ENCODE peak calls at places on chromosomes 1 and 21, in eight cellular contexts. T is AG04450; O is CD4-positive, alpha-beta memory T cell; L is effector memory CD8-positive, alpha-beta T cell; M is T follicular helper cell; Y is AG04449; C is endothelial cell; X is DND-41. N is an unnamed sample.

GRCh38 chr1:86430376-86430775 is 6.4 kb downstream of the CLCA2 start:
- DNase-seq in M (no peak), O (no peak), X (no peak), C (no peak), T (no peak), L (no peak), Y (no peak), N (no peak)

GRCh38 chr1:26582836-26583460 is 53.4 kb downstream of the RPS6KA1 start:
- DNase-seq in X (no peak), C (no peak), M (no peak), Y (no peak), O (no peak), L (no peak), T (no peak), N (peak; percentile 47)

GRCh38 chr1:97758589-97759057 is 162.2 kb downstream of the DPYD start:
- DNase-seq in L (no peak), T (no peak), C (no peak), O (no peak), Y (peak; percentile 29), M (no peak), X (no peak), N (no peak)

GRCh38 chr1:29426701-29427279 is 190.5 kb downstream of the PTPRU start:
- DNase-seq in M (no peak), C (no peak), X (no peak), Y (no peak), L (no peak), T (no peak), O (no peak), N (no peak)

GRCh38 chr1:37728416-37728815 is 36.1 kb downstream of the CDCA8 start:
- DNase-seq in M (no peak), C (no peak), T (no peak), Y (no peak), X (no peak), L (no peak), O (no peak), N (no peak)

GRCh38 chr1:247407180-247407616 is 8.8 kb upstream of the NLRP3 start:
- DNase-seq in Y (no peak), L (peak; percentile 50), X (no peak), T (no peak), O (peak; percentile 73), M (peak; percentile 57), C (no peak), N (peak; percentile 22)

GRCh38 chr1:88188038-88188437 is 496.0 kb upstream of the PKN2 start:
- DNase-seq in X (no peak), L (no peak), Y (no peak), M (no peak), T (no peak), O (no peak), C (no peak), N (no peak)

GRCh38 chr1:52976183-52977035 is 49.3 kb downstream of the SCP2 start:
- DNase-seq in T (no peak), Y (no peak), O (no peak), L (no peak), C (no peak), X (no peak), M (no peak), N (no peak)

GRCh38 chr1:180270767-180271639 is 40.9 kb downstream of the LHX4 start:
- DNase-seq in O (no peak), L (no peak), T (peak; percentile 68), X (no peak), M (no peak), Y (no peak), C (no peak), N (no peak)

GRCh38 chr1:42379794-42380616 is 587 bp upstream of the RIMKLA start:
- DNase-seq in C (peak; percentile 23), Y (no peak), L (peak; percentile 2), O (peak; percentile 2), M (no peak), X (peak; percentile 10), T (no peak), N (no peak)

GRCh38 chr1:96370752-96371151 is 350.8 kb upstream of the PTBP2 start:
- DNase-seq in X (no peak), M (no peak), O (no peak), Y (peak; percentile 66), C (no peak), T (peak; percentile 80), L (no peak), N (no peak)

GRCh38 chr1:224995602-224996001 is 66.1 kb downstream of the DNAH14 start:
- DNase-seq in M (no peak), X (no peak), L (no peak), C (no peak), Y (no peak), O (no peak), T (no peak), N (no peak)

GRCh38 chr1:117110774-117111173 is 10.8 kb downstream of the TRIM45 start:
- DNase-seq in C (no peak), T (no peak), X (no peak), L (no peak), Y (no peak), M (no peak), O (no peak), N (no peak)

GRCh38 chr1:2376261-2376741 is 15.1 kb downstream of the MORN1 start:
- DNase-seq in O (no peak), Y (no peak), M (no peak), T (no peak), C (no peak), X (no peak), L (no peak), N (no peak)

GRCh38 chr1:193926956-193927355 is 740.5 kb upstream of the B3GALT2 start:
- DNase-seq in O (no peak), C (no peak), L (no peak), T (no peak), Y (no peak), M (no peak), X (no peak), N (no peak)

GRCh38 chr1:85282424-85282823 is 6.0 kb upstream of the BCL10 start:
- DNase-seq in X (no peak), C (no peak), M (no peak), Y (no peak), L (no peak), O (no peak), T (no peak), N (no peak)

GRCh38 chr1:90132306-90132705 is 137.4 kb downstream of the ZNF326 start:
- DNase-seq in M (no peak), T (no peak), C (no peak), O (no peak), Y (no peak), X (peak; percentile 32), L (no peak), N (no peak)

GRCh38 chr1:1119272-1119890 is 3.5 kb upstream of the C1orf159 start:
- DNase-seq in X (no peak), O (no peak), L (no peak), M (no peak), T (no peak), Y (no peak), C (no peak), N (no peak)

GRCh38 chr21:43854773-43855633 is 10.0 kb upstream of the AGPAT3 start:
- DNase-seq in T (no peak), Y (no peak), O (no peak), C (no peak), X (peak; percentile 65), M (no peak), L (no peak), N (no peak)

GRCh38 chr1:24901791-24902470 is 28.1 kb downstream of the RUNX3 start:
- DNase-seq in X (no peak), Y (no peak), M (no peak), C (no peak), O (no peak), L (no peak), T (no peak), N (no peak)

GRCh38 chr1:243903904-243904303 is 53.9 kb upstream of the AKT3 start:
- DNase-seq in M (no peak), C (no peak), O (peak; percentile 1), X (no peak), T (no peak), L (no peak), Y (no peak), N (no peak)

GRCh38 chr1:158998781-158999161 is 10.9 kb upstream of the IFI16 start:
- DNase-seq in X (peak; percentile 57), Y (no peak), T (peak; percentile 18), L (peak; percentile 64), O (peak; percentile 72), M (peak; percentile 23), C (peak; percentile 34), N (no peak)

GRCh38 chr1:43067856-43068751 is 104.0 kb downstream of the EBNA1BP2 start:
- DNase-seq in X (no peak), L (no peak), T (no peak), M (no peak), C (no peak), Y (no peak), O (peak; percentile 19), N (no peak)

GRCh38 chr1:246760426-246761347 is 36.5 kb downstream of the SCCPDH start:
- DNase-seq in Y (no peak), X (no peak), C (no peak), T (no peak), O (no peak), M (no peak), L (no peak), N (no peak)

GRCh38 chr1:38800720-38801671 is 58.6 kb downstream of the RRAGC start:
- DNase-seq in O (no peak), X (no peak), M (no peak), C (no peak), Y (no peak), T (no peak), L (no peak), N (no peak)

GRCh38 chr1:19405195-19405760 is 80.1 kb downstream of the CAPZB start:
- DNase-seq in M (no peak), Y (no peak), T (no peak), X (peak; percentile 8), O (no peak), C (no peak), L (no peak), N (no peak)

GRCh38 chr1:43554444-43554992 is 23.8 kb downstream of the PTPRF start:
- DNase-seq in Y (no peak), C (peak; percentile 56), T (no peak), X (peak; percentile 56), L (no peak), M (no peak), O (no peak), N (no peak)

GRCh38 chr1:232655041-232655745 is 25.3 kb upstream of the SIPA1L2 start:
- DNase-seq in Y (no peak), L (no peak), C (no peak), X (no peak), T (no peak), M (no peak), O (no peak), N (no peak)

GRCh38 chr1:19769211-19769932 is 30.3 kb downstream of the TMCO4 start:
- DNase-seq in T (no peak), L (no peak), C (no peak), O (no peak), X (no peak), Y (no peak), M (no peak), N (no peak)